ENCODE peak calls at places on chromosome 17, in ten cellular contexts. A is HT-29; V is aorta; S is stimulated activated naive CD4-positive, alpha-beta T cell treated with Interleukin-2 at 50 U/mL for 16 hours; X is cardiac muscle cell; E is activated CD4-positive, alpha-beta T cell treated with anti-CD3 and anti-CD28 coated beads, Interleukin-2, amount 50 U/mL, for 1 hour; D is A549; J is fibroblast of the aortic adventitia; Z is EL; C is T-helper 17 cell. T is an unnamed sample.

GRCh38 chr17:65627892-65628622 is 66.6 kb upstream of the AXIN2 start:
- DNase-seq in Z (peak; percentile 74), J (peak; percentile 43), X (no peak), V (peak; percentile 55), D (peak; percentile 88), E (no peak), C (no peak), S (no peak), A (peak; percentile 98), T (no peak)

GRCh38 chr17:37717627-37718382 is 27.1 kb downstream of the HNF1B start:
- DNase-seq in X (no peak), S (no peak), Z (no peak), D (no peak), C (no peak), A (peak; percentile 46), J (peak; percentile 70), E (no peak), V (no peak), T (no peak)

GRCh38 chr17:62614142-62614541 is 13.3 kb upstream of the MRC2 start:
- DNase-seq in Z (peak; percentile 84), E (no peak), V (no peak), A (no peak), J (peak; percentile 86), D (no peak), X (peak; percentile 72), S (no peak), C (no peak), T (no peak)

GRCh38 chr17:34261568-34261967 is 6.5 kb downstream of the CCL2 start:
- DNase-seq in X (no peak), D (no peak), S (no peak), V (no peak), A (no peak), J (no peak), E (no peak), Z (no peak), C (no peak), T (no peak)

GRCh38 chr17:80761421-80761871 is 216.8 kb downstream of the RPTOR start:
- DNase-seq in J (peak; percentile 71), V (no peak), C (peak; percentile 30), A (peak; percentile 75), S (peak; percentile 79), X (no peak), Z (peak; percentile 90), E (peak; percentile 78), D (no peak), T (peak; percentile 71)

GRCh38 chr17:3802461-3803307 is 1.7 kb upstream of the ITGAE start:
- DNase-seq in Z (peak; percentile 90), S (no peak), J (peak; percentile 87), V (no peak), A (no peak), D (no peak), C (no peak), E (no peak), X (no peak), T (peak; percentile 93)

GRCh38 chr17:41322264-41322902 is 6.9 kb upstream of the KRTAP17-1 start:
- DNase-seq in J (peak; percentile 77), X (peak; percentile 42), A (peak; percentile 61), S (no peak), V (no peak), C (no peak), Z (peak; percentile 75), E (no peak), D (peak; percentile 68), T (peak; percentile 23)

GRCh38 chr17:82528484-82529265 is 9.1 kb downstream of the FOXK2 start:
- DNase-seq in C (no peak), J (no peak), V (peak; percentile 63), Z (peak; percentile 48), D (peak; percentile 85), E (no peak), X (no peak), S (no peak), A (peak; percentile 90), T (no peak)

GRCh38 chr17:19656336-19656735 is 7.8 kb downstream of the ALDH3A2 start:
- DNase-seq in D (no peak), A (no peak), J (no peak), Z (no peak), S (no peak), E (no peak), X (no peak), C (no peak), V (no peak), T (no peak)

GRCh38 chr17:63697341-63698286 is 2.3 kb downstream of the LIMD2 start:
- DNase-seq in J (peak; percentile 25), D (peak; percentile 69), C (peak; percentile 60), E (peak; percentile 86), X (no peak), V (peak; percentile 79), S (peak; percentile 69), A (peak; percentile 30), Z (peak; percentile 36), T (no peak)

GRCh38 chr17:81385320-81386111 is 9.7 kb upstream of the BAHCC1 start:
- DNase-seq in J (no peak), E (no peak), S (no peak), X (no peak), D (no peak), Z (no peak), A (no peak), C (no peak), V (peak; percentile 44), T (no peak)

GRCh38 chr17:66411498-66411897 is 109.1 kb downstream of the PRKCA start:
- DNase-seq in Z (no peak), V (no peak), D (no peak), J (no peak), C (no peak), X (no peak), A (no peak), S (no peak), E (no peak), T (no peak)

GRCh38 chr17:78342438-78343098 is 17.3 kb downstream of the SOCS3 start:
- DNase-seq in C (no peak), E (no peak), S (no peak), D (peak; percentile 58), V (peak; percentile 91), Z (peak; percentile 91), J (peak; percentile 95), X (no peak), A (no peak), T (peak; percentile 92)

GRCh38 chr17:62715882-62716390 is 88.5 kb downstream of the MRC2 start:
- DNase-seq in Z (no peak), D (no peak), C (no peak), E (no peak), V (no peak), J (no peak), S (no peak), X (no peak), A (no peak), T (no peak)

GRCh38 chr17:44751331-44751730 is 7.5 kb upstream of the ADAM11 start:
- DNase-seq in S (no peak), X (no peak), A (no peak), J (no peak), D (no peak), E (no peak), C (no peak), V (no peak), Z (no peak), T (no peak)

GRCh38 chr17:12659500-12659899 is 6.2 kb upstream of the MYOCD start:
- DNase-seq in J (peak; percentile 3), C (no peak), E (no peak), A (no peak), S (no peak), X (no peak), V (no peak), Z (peak; percentile 64), D (peak; percentile 72), T (no peak)

GRCh38 chr17:7294614-7295153 is at the start of gene YBX2:
- DNase-seq in J (no peak), V (peak; percentile 67), D (peak; percentile 89), E (peak; percentile 68), C (peak; percentile 75), A (peak; percentile 79), X (peak; percentile 96), S (peak; percentile 75), Z (peak; percentile 58), T (no peak)

GRCh38 chr17:48804936-48805411 is 12.1 kb downstream of the TTLL6 start:
- DNase-seq in E (peak; percentile 68), S (peak; percentile 47), X (peak; percentile 68), V (peak; percentile 56), Z (peak; percentile 69), D (peak; percentile 78), A (peak; percentile 81), C (peak; percentile 44), J (peak; percentile 52), T (peak; percentile 39)

GRCh38 chr17:67194134-67194533 is 50.9 kb downstream of the HELZ start:
- DNase-seq in E (no peak), V (no peak), C (no peak), J (peak; percentile 28), S (no peak), Z (peak; percentile 77), D (peak; percentile 70), A (peak; percentile 42), X (peak; percentile 6), T (peak; percentile 60)

GRCh38 chr17:66312912-66313311 is 10.5 kb downstream of the PRKCA start:
- DNase-seq in V (no peak), X (no peak), A (no peak), D (peak; percentile 37), C (no peak), S (no peak), J (no peak), E (no peak), Z (no peak), T (no peak)

GRCh38 chr17:70934834-70935233 is 765.5 kb downstream of the KCNJ2 start:
- DNase-seq in D (no peak), E (no peak), A (no peak), J (no peak), C (no peak), Z (no peak), S (no peak), X (no peak), V (no peak), T (no peak)

GRCh38 chr17:75645501-75645888 is 12.3 kb downstream of the SMIM5 start:
- DNase-seq in X (no peak), Z (no peak), S (no peak), V (no peak), E (no peak), D (peak; percentile 92), C (no peak), J (no peak), A (peak; percentile 96), T (peak; percentile 98)

GRCh38 chr17:80892019-80892855 is 99.4 kb upstream of the CHMP6 start:
- DNase-seq in C (peak; percentile 60), J (peak; percentile 92), A (peak; percentile 75), D (peak; percentile 86), E (peak; percentile 87), Z (peak; percentile 100), X (peak; percentile 52), S (peak; percentile 95), V (peak; percentile 47), T (peak; percentile 98)

GRCh38 chr17:17141860-17142552 is 64.1 kb downstream of the PLD6 start:
- DNase-seq in C (peak; percentile 55), X (peak; percentile 69), Z (peak; percentile 23), J (peak; percentile 67), A (no peak), D (peak; percentile 63), V (no peak), E (peak; percentile 56), S (peak; percentile 44), T (no peak)

GRCh38 chr17:49031965-49032928 is 35.1 kb downstream of the IGF2BP1 start:
- DNase-seq in V (no peak), E (peak; percentile 26), J (peak; percentile 88), C (no peak), A (peak; percentile 85), S (peak; percentile 11), Z (peak; percentile 85), D (peak; percentile 87), X (peak; percentile 85), T (peak; percentile 50)

GRCh38 chr17:42354956-42355843 is 33.0 kb downstream of the STAT3 start:
- DNase-seq in C (no peak), S (no peak), Z (peak; percentile 29), X (no peak), J (peak; percentile 86), E (no peak), D (no peak), A (no peak), V (no peak), T (no peak)

GRCh38 chr17:47400333-47400732 is 76.6 kb downstream of the EFCAB13 start:
- DNase-seq in Z (no peak), C (no peak), E (no peak), S (no peak), V (no peak), X (no peak), J (no peak), A (no peak), D (no peak), T (no peak)

GRCh38 chr17:38322897-38323296 is 20.9 kb downstream of the GPR179 start:
- DNase-seq in X (no peak), A (peak; percentile 1), S (no peak), E (no peak), J (no peak), Z (no peak), D (no peak), V (no peak), C (no peak), T (no peak)

T was measured in NCI-H226.